ENCODE peak calls at places on chromosomes 4 and X, in five cellular contexts. T is H1, O is HepG2, A is K562, Q is GM12878. K is an unnamed sample. For H3K4me1, the result is how much of the 10 kb centered on the place peaks cover.

GRCh38 chr4:20391912-20392311 is 140.2 kb downstream of the SLIT2 start:
- DNase-seq in A (no peak), Q (no peak), T (no peak), O (no peak), K (no peak)

GRCh38 chr4:5971077-5971447 is 47.2 kb downstream of the C4orf50 start:
- DNase-seq in T (no peak), O (no peak), A (peak), Q (no peak), K (no peak)

GRCh38 chr4:182861346-182861745 is 55.8 kb downstream of the DCTD start:
- DNase-seq in T (no peak), Q (no peak), A (no peak), O (no peak), K (no peak)

GRCh38 chr4:98747659-98748091 is 89.3 kb upstream of the TSPAN5 start:
- DNase-seq in T (no peak), Q (no peak), O (no peak), A (no peak), K (no peak)

GRCh38 chr4:109631709-109632108 is 71.5 kb downstream of the CASP6 start:
- DNase-seq in O (no peak), T (no peak), A (no peak), Q (no peak), K (peak)

GRCh38 chrX:1249101-1249887 is 19.3 kb upstream of the CSF2RA start:
- DNase-seq in O (peak), T (no peak), Q (peak), A (no peak), K (no peak)

GRCh38 chrX:129653985-129654651 is 638 bp downstream of the APLN start:
- DNase-seq in O (no peak), A (no peak), T (no peak), Q (no peak), K (peak)

GRCh38 chrX:118839334-118839958 is 15.8 kb downstream of the ZCCHC12 start:
- DNase-seq in O (peak), Q (no peak), A (peak), T (peak), K (peak)

GRCh38 chr4:105352826-105353225 is 121.0 kb downstream of the PPA2 start:
- DNase-seq in A (peak), Q (peak), O (no peak), T (no peak), K (no peak)

GRCh38 chr4:161767116-161767515 is 396.7 kb downstream of the FSTL5 start:
- DNase-seq in T (no peak), Q (no peak), O (no peak), A (no peak), K (no peak)

GRCh38 chr4:185582651-185583400 is 47.5 kb upstream of the PDLIM3 start:
- DNase-seq in A (no peak), Q (no peak), O (no peak), T (no peak), K (no peak)

GRCh38 chr4:127775843-127776242 is 6.3 kb upstream of the HSPA4L start:
- DNase-seq in A (no peak), Q (no peak), T (no peak), O (no peak), K (no peak)

GRCh38 chr4:54185380-54185779 is 43.7 kb upstream of the PDGFRA start:
- DNase-seq in Q (no peak), T (no peak), A (peak), O (no peak), K (no peak)

GRCh38 chr4:168600796-168601583 is 104.1 kb downstream of the PALLD start:
- DNase-seq in T (no peak), A (no peak), O (no peak), Q (no peak), K (no peak)

GRCh38 chrX:119093991-119094741 is 21.4 kb downstream of the CT47C1 start:
- DNase-seq in Q (no peak), O (peak), T (no peak), A (no peak), K (peak)

GRCh38 chr4:74428278-74428677 is 16.7 kb upstream of the AREG start:
- DNase-seq in A (no peak), T (no peak), Q (no peak), O (no peak), K (no peak)

GRCh38 chr4:134282680-134283079 is 81.1 kb upstream of the PABPC4L start:
- DNase-seq in Q (no peak), A (no peak), T (no peak), O (no peak), K (no peak)

GRCh38 chrX:134764202-134764785 is 106.0 kb upstream of the PLAC1 start:
- DNase-seq in T (no peak), A (peak), O (peak), Q (no peak), K (peak)

GRCh38 chr4:6420972-6421371 is 51.4 kb downstream of the PPP2R2C start:
- DNase-seq in O (no peak), T (no peak), A (peak), Q (no peak), K (no peak)

GRCh38 chrX:48071064-48071985 is at the start of gene ZNF630:
- DNase-seq in T (no peak), Q (peak), A (peak), O (no peak), K (peak)

GRCh38 chrX:16484338-16484737 is 165.6 kb upstream of the S100G start:
- DNase-seq in T (no peak), Q (no peak), O (no peak), A (no peak), K (peak)

GRCh38 chr4:1080961-1081688 is 32.2 kb downstream of the RNF212 start:
- DNase-seq in Q (no peak), T (no peak), A (no peak), O (no peak), K (no peak)

GRCh38 chr4:52925531-52925968 is 63.4 kb downstream of the RASL11B start:
- DNase-seq in O (no peak), T (no peak), Q (no peak), A (no peak), K (no peak)

GRCh38 chrX:72306085-72306801 is 529 bp upstream of the CITED1 start:
- DNase-seq in T (no peak), A (peak), Q (no peak), O (no peak), K (peak)

GRCh38 chrX:18983711-18984380 is at the start of gene PHKA2:
- DNase-seq in T (no peak), A (peak), O (peak), Q (no peak), K (peak)

GRCh38 chr4:82688091-82688815 is 110.3 kb downstream of the SCD5 start:
- DNase-seq in O (no peak), A (no peak), T (no peak), Q (peak), K (no peak)

GRCh38 chr4:29423836-29424721 is 1296.1 kb upstream of the PCDH7 start:
- DNase-seq in Q (no peak), T (no peak), O (no peak), A (no peak), K (peak)

GRCh38 chrX:24550166-24550565 is 85.1 kb downstream of the PDK3 start:
- DNase-seq in O (no peak), A (no peak), T (no peak), Q (no peak), K (no peak)

GRCh38 chr4:154471924-154472323 is 19.7 kb downstream of the DCHS2 start:
- DNase-seq in T (no peak), O (peak), Q (peak), A (no peak), K (no peak)

DNA sequence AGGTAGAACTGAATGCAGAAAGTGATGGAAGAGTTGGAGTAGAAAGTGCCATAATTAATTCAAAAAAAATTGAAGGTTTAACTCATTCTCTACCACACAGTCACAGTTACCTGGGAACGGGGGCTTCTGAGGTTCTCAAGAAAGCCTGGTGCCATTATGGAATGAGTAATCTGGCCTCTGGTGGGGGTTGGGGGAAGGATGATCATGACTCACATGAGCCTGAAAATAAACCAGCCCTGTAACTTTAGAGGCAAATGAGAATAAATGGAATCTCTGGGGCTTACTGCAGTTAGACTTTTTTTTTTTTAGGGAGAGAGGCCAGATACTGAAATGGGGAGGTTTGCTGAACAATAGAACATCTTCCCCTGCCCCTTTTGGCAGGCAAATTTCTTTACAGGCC is 55.3 kb downstream of the SOD3 start:
- DNase-seq in O (no peak), T (no peak), Q (no peak), A (no peak), K (no peak)
- TF ChIP-seq HDAC2 in O (no peak), T (no peak), Q (no peak), A (no peak), K (no peak)

GRCh38 chrX:12791253-12792228 is at the start of gene PRPS2:
- DNase-seq in O (peak), Q (no peak), T (no peak), A (peak), K (peak)

GRCh38 chrX:12789976-12790375 is 1.2 kb upstream of the PRPS2 start:
- DNase-seq in T (no peak), Q (no peak), O (no peak), A (no peak), K (no peak)

GRCh38 chrX:12790878-12791252 is 347 bp upstream of the PRPS2 start:
- DNase-seq in O (no peak), Q (no peak), T (no peak), A (no peak), K (no peak)

GRCh38 chrX:12794654-12795053 is 3.4 kb downstream of the PRPS2 start:
- DNase-seq in O (no peak), A (no peak), T (no peak), Q (no peak), K (no peak)

GRCh38 chrX:12792711-12793110 is 1.5 kb downstream of the PRPS2 start:
- DNase-seq in A (no peak), O (no peak), T (no peak), Q (no peak), K (no peak)
- H3K4me1 ChIP-seq in A (under half), O (under half), T (under half), Q (under half), K (under half)

DNA sequence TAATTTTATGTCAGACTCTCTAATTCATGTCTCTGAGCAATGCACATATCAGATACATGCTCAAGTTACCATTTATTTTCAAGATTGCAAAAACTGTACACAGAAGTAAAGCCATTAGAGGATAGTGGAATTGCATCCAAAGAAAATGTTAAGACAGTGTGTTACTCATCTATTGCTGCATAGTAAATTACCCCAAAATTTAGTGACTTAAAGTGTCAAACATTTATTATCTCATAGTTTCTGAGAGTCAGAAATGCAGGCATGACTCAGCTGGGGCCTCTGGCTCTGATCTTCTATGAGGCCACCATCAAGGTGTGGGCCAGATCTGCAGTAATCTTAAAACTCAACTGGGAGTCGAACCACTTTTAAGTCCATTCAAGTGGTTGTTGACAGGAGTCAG is 275.2 kb downstream of the QDPR start:
- DNase-seq in A (no peak), Q (no peak), O (no peak), T (no peak), K (no peak)
- TF ChIP-seq HDAC2 in A (no peak), Q (no peak), O (no peak), T (no peak), K (no peak)

DNA sequence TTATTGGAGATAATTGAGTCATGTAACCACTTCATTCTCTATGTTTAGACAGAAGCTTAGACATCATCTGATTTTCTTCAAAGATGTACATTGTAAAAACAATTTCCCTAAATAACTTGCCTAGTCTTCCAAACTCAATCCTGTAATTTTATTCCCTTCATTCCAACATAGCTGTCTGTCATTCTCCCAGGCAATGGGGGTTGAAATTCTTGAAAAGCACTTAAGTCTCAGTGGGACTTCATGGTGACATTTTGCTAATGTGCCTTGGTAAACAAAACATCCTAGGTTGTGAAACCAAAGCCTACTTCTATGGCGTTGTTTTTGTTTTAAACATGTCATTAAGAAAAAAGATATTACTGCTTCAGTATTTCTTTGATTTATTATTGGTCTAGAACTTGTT is 122.0 kb upstream of the NRK start:
- DNase-seq in O (no peak), T (no peak), Q (no peak), A (no peak), K (no peak)
- H3K4me1 ChIP-seq in O (under half), T (under half), Q (under half), A (under half), K (under half)

DNA sequence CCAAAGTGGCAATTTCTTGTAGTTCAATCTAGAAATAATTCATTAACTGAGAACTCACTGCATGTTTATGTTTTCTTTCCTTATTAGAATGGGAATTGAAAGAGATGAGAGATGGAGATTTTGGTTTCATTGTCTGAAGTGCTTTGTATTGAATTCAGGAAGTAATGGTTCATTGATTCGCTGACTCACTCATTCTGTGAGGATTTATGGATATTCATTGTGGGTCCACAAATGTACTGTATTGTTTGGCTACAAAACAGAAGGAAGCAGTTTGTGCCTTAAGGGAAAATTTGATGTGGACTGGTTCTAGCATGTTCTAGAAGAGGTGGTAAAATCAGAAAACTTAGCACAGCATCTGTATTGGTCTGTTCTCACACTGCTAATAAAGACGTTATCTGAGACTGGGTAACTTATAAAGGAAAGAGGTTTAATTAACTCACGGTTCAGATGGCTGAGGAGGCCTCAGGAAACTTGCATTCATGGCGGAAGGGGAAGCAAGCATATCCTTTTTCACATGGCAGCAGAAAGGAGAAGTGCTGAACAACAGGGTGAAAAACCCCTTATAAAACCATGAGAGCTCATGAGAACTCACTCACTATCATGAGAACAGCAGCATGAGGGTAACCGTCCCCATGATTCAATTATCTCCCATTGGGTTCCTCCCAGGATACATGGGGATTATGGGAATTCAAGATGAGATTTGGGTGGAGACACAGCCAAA is 132.3 kb upstream of the VCX3A start:
- DNase-seq in Q (no peak), A (no peak), T (no peak), O (no peak), K (no peak)
- TF ChIP-seq HDAC2 in Q (no peak), A (no peak), T (no peak), O (no peak), K (no peak)

GRCh38 chr4:173365359-173365996 is 5.3 kb upstream of the SAP30 start:
- DNase-seq in Q (no peak), T (no peak), A (no peak), O (no peak), K (no peak)

GRCh38 chr4:173367946-173368345 is 2.8 kb upstream of the SAP30 start:
- DNase-seq in T (no peak), Q (no peak), A (no peak), O (no peak), K (no peak)

GRCh38 chr4:173370130-173370476 is 651 bp upstream of the SAP30 start:
- DNase-seq in A (peak), O (no peak), T (no peak), Q (no peak), K (no peak)

GRCh38 chr4:173370477-173371291 is at the start of gene SAP30:
- DNase-seq in T (peak), Q (peak), O (peak), A (peak), K (peak)

GRCh38 chr4:173367285-173367684 is 3.5 kb upstream of the SAP30 start:
- DNase-seq in A (no peak), Q (no peak), O (no peak), T (no peak), K (no peak)
- H3K4me1 ChIP-seq in A (under half), Q (under half), O (under half), T (under half), K (under half)

GRCh38 chr4:13322681-13323101 is 161.4 kb downstream of the RAB28 start:
- DNase-seq in O (no peak), A (no peak), T (no peak), Q (no peak), K (no peak)
- TF ChIP-seq HDAC2 in O (no peak), A (no peak), T (no peak), Q (no peak), K (no peak)

GRCh38 chr4:67556426-67556825 is 2.1 kb upstream of the STAP1 start:
- DNase-seq in A (no peak), T (no peak), Q (no peak), O (no peak), K (no peak)
- H3K4me1 ChIP-seq in A (under half), T (under half), Q (under half), O (under half), K (under half)

DNA sequence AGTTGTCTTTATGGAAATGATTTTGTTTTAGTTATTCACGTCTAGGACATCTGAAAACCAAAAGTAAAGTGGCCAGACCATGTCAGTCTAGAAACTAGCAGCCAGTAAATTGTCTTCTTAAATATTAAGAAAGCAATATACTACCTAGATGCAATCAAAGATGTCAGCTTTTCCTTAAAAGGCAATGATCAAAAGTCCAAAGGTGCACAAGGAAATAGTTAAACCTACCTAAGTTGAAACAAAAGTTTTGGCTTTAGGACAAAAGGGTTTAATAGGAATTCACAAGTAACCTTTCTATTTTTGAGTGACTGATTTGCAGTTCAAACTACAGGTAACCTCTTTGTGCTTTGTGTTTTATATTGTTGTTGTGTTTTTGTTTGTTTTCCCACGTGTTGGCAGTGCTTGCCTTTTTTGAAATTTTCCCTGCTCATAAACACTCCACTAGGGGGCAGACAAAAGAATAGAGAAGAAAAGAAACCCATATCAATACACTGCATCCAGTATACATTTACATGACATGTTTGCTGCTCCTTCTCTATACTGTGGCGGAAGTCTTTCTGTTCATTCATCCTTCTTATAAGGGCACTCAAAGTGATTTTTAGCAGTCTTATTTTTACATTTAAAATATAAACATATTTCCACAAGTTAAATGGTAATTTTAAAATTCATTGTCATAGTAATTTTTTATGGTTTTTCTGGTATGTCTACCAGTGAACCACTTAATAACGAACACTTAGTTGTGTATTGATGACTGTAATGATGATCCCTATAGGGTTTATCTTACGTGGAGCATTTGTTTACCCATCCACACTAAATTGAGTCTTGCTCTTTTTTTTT is 62.7 kb downstream of the GAB1 start:
- DNase-seq in A (peak), Q (no peak), O (peak), T (no peak), K (peak)
- TF ChIP-seq HDAC2 in A (no peak), Q (no peak), O (no peak), T (peak), K (no peak)